ENCODE peak calls at places on chromosomes 13 and 19, in nine cellular contexts. B is caudate nucleus; L is NCI-H1105 treated with DMSO at 0.1 percent for 48 hours; H is left colon; T is iPS DF 6.9; U is HTR-8/SVneo; N is adipocyte; W is activated naive CD4-positive, alpha-beta T cell; D is stimulated activated CD4-positive, alpha-beta T cell treated with anti-CD3 and anti-CD28 coated beads, Interleukin-1b, Interleukin-23, amount 100 ng/mL, for 4 hours. Q is an unnamed sample.

GRCh38 chr13:43129511-43130130 is 106.2 kb downstream of the DNAJC15 start:
- DNase-seq in B (no peak), L (no peak), H (no peak), T (no peak), U (no peak), N (no peak), W (no peak), D (no peak), Q (no peak)

GRCh38 chr13:106096661-106097092 is 438.8 kb downstream of the EFNB2 start:
- DNase-seq in B (no peak), L (no peak), H (no peak), T (no peak), U (no peak), N (no peak), W (no peak), D (no peak), Q (peak)

GRCh38 chr19:43229315-43229714 is 23.9 kb upstream of the PSG4 start:
- DNase-seq in B (no peak), L (no peak), H (no peak), T (peak), U (no peak), N (peak), W (no peak), D (no peak), Q (peak)

GRCh38 chr19:47652285-47652684 is 43.4 kb downstream of the BICRA start:
- DNase-seq in B (no peak), L (peak), H (no peak), T (no peak), U (no peak), N (no peak), W (no peak), D (no peak), Q (no peak)

GRCh38 chr19:46616631-46617322 is 8.1 kb downstream of the PTGIR start:
- DNase-seq in B (no peak), L (peak), H (no peak), T (no peak), U (peak), N (peak), W (no peak), D (no peak), Q (peak)

GRCh38 chr13:113897161-113897560 is 33.3 kb upstream of the GAS6 start:
- DNase-seq in B (no peak), L (no peak), H (no peak), T (no peak), U (peak), N (peak), W (no peak), D (no peak), Q (peak)

GRCh38 chr13:24306632-24307031 is 2.7 kb upstream of the C1QTNF9 start:
- DNase-seq in B (no peak), L (no peak), H (no peak), T (no peak), U (peak), N (peak), W (no peak), D (no peak), Q (peak)

GRCh38 chr13:102798653-102799543 is at the start of the genes BIVM and POGLUT2:
- DNase-seq in B (peak), L (peak), H (peak), T (peak), U (peak), N (peak), W (peak), D (no peak), Q (peak)

GRCh38 chr19:13610042-13610691 is 103.9 kb upstream of the CACNA1A start:
- DNase-seq in B (no peak), L (peak), H (no peak), T (no peak), U (no peak), N (no peak), W (no peak), D (no peak), Q (no peak)

GRCh38 chr13:100611678-100612492 is 23.3 kb upstream of the GGACT start:
- DNase-seq in B (no peak), L (no peak), H (no peak), T (no peak), U (no peak), N (no peak), W (no peak), D (no peak), Q (no peak)

GRCh38 chr13:23505007-23505406 is 65.2 kb upstream of the TNFRSF19 start:
- DNase-seq in B (no peak), L (no peak), H (no peak), T (no peak), U (no peak), N (peak), W (no peak), D (no peak), Q (peak)

GRCh38 chr13:98592353-98592740 is 15.4 kb upstream of the STK24 start:
- DNase-seq in B (no peak), L (no peak), H (peak), T (no peak), U (no peak), N (no peak), W (no peak), D (no peak), Q (no peak)

GRCh38 chr19:2509096-2509495 is 33.2 kb downstream of the GADD45B start:
- DNase-seq in B (no peak), L (no peak), H (no peak), T (no peak), U (no peak), N (no peak), W (no peak), D (no peak), Q (no peak)

GRCh38 chr19:49684983-49685553 is 4.3 kb upstream of the ADM5 start:
- DNase-seq in B (no peak), L (no peak), H (no peak), T (no peak), U (no peak), N (no peak), W (no peak), D (no peak), Q (peak)